ENCODE peak calls at places on chromosomes 6 and 20, in five cellular contexts. One of them, this sample, is unnamed.

GRCh38 chr6:77063494-77063893 is 399.8 kb downstream of the HTR1B start:
- DNase-seq in anterior cingulate cortex: no peak
- DNase-seq in ELF-1: no peak
- DNase-seq in effector CD4-positive, alpha-beta T cell: no peak
- DNase-seq in M059J: no peak
- DNase-seq in this sample: no peak

GRCh38 chr20:32456869-32457421 is 98.8 kb downstream of the ASXL1 start:
- DNase-seq in effector CD4-positive, alpha-beta T cell: no peak
- DNase-seq in ELF-1: peak
- DNase-seq in M059J: no peak
- DNase-seq in anterior cingulate cortex: peak
- DNase-seq in this sample: no peak

GRCh38 chr20:50930139-50931047 is 844 bp downstream of the ADNP start:
- DNase-seq in ELF-1: no peak
- DNase-seq in anterior cingulate cortex: peak
- DNase-seq in M059J: peak
- DNase-seq in effector CD4-positive, alpha-beta T cell: peak
- DNase-seq in this sample: no peak

GRCh38 chr6:147001621-147002020 is 202.6 kb upstream of the STXBP5 start:
- DNase-seq in M059J: no peak
- DNase-seq in effector CD4-positive, alpha-beta T cell: no peak
- DNase-seq in ELF-1: no peak
- DNase-seq in anterior cingulate cortex: no peak
- DNase-seq in this sample: no peak

GRCh38 chr6:105851586-105851985 is 234.6 kb upstream of the PRDM1 start:
- DNase-seq in anterior cingulate cortex: no peak
- DNase-seq in effector CD4-positive, alpha-beta T cell: no peak
- DNase-seq in M059J: no peak
- DNase-seq in ELF-1: no peak
- DNase-seq in this sample: no peak

GRCh38 chr20:50885781-50886180 is 45.5 kb downstream of the ADNP start:
- DNase-seq in M059J: no peak
- DNase-seq in anterior cingulate cortex: no peak
- DNase-seq in effector CD4-positive, alpha-beta T cell: no peak
- DNase-seq in ELF-1: no peak
- DNase-seq in this sample: no peak

GRCh38 chr6:117602899-117603588 is 733 bp upstream of the GOPC start:
- DNase-seq in anterior cingulate cortex: no peak
- DNase-seq in ELF-1: no peak
- DNase-seq in effector CD4-positive, alpha-beta T cell: no peak
- DNase-seq in M059J: no peak
- DNase-seq in this sample: no peak

GRCh38 chr6:36874016-36874442 is 574 bp downstream of the PPIL1 start:
- DNase-seq in anterior cingulate cortex: no peak
- DNase-seq in ELF-1: no peak
- DNase-seq in effector CD4-positive, alpha-beta T cell: no peak
- DNase-seq in M059J: peak
- DNase-seq in this sample: no peak

GRCh38 chr6:139474145-139475108 is 100.0 kb upstream of the CITED2 start:
- DNase-seq in effector CD4-positive, alpha-beta T cell: no peak
- DNase-seq in M059J: peak
- DNase-seq in ELF-1: peak
- DNase-seq in anterior cingulate cortex: no peak
- DNase-seq in this sample: no peak

GRCh38 chr20:56628015-56628872 is 862 bp upstream of the TFAP2C start:
- DNase-seq in M059J: no peak
- DNase-seq in ELF-1: peak
- DNase-seq in effector CD4-positive, alpha-beta T cell: no peak
- DNase-seq in anterior cingulate cortex: no peak
- DNase-seq in this sample: no peak

GRCh38 chr20:50724112-50724724 is 7.2 kb upstream of the PARD6B start:
- DNase-seq in effector CD4-positive, alpha-beta T cell: no peak
- DNase-seq in ELF-1: no peak
- DNase-seq in M059J: no peak
- DNase-seq in anterior cingulate cortex: no peak
- DNase-seq in this sample: no peak

GRCh38 chr6:25172819-25173218 is 106.4 kb upstream of the CARMIL1 start:
- DNase-seq in anterior cingulate cortex: no peak
- DNase-seq in ELF-1: peak
- DNase-seq in M059J: peak
- DNase-seq in effector CD4-positive, alpha-beta T cell: no peak
- DNase-seq in this sample: no peak

This sample was measured in NCI-H187.